ENCODE peak calls at places on chromosomes 6 and 20, in six cellular contexts. U is lower leg skin, Y is breast epithelium, L is spleen, T is tibial nerve, V is sigmoid colon. Q is an unnamed sample.
A peak's percentile ranks its signal among the peaks of the same experiment; 100 is the strongest.

GRCh38 chr20:18428490-18429173 is 38.2 kb downstream of the DZANK1 start:
- DNase-seq in U (no peak), Y (no peak), L (no peak), T (peak; percentile 8), V (no peak), Q (no peak)

GRCh38 chr6:136129365-136129764 is 120.7 kb downstream of the MTFR2 start:
- DNase-seq in U (no peak), Y (no peak), L (no peak), T (no peak), V (no peak), Q (no peak)

GRCh38 chr6:154921482-154921881 is 73.6 kb upstream of the TIAM2 start:
- DNase-seq in U (peak; percentile 46), Y (no peak), L (no peak), T (no peak), V (peak; percentile 44), Q (no peak)

GRCh38 chr6:83976037-83976755 is 57.4 kb upstream of the MRAP2 start:
- DNase-seq in U (no peak), Y (no peak), L (no peak), T (no peak), V (no peak), Q (no peak)

GRCh38 chr6:108689279-108690161 is 128.8 kb downstream of the FOXO3 start:
- DNase-seq in U (peak; percentile 92), Y (peak; percentile 86), L (no peak), T (peak; percentile 81), V (peak; percentile 95), Q (peak; percentile 71)

GRCh38 chr6:73513496-73513854 is 7.4 kb downstream of the EEF1A1 start:
- DNase-seq in U (no peak), Y (no peak), L (no peak), T (no peak), V (no peak), Q (no peak)

GRCh38 chr6:86192123-86192522 is 549.4 kb upstream of the SYNCRIP start:
- DNase-seq in U (no peak), Y (no peak), L (no peak), T (no peak), V (no peak), Q (peak; percentile 2)

GRCh38 chr20:19012671-19013070 is 199.1 kb downstream of the SCP2D1 start:
- DNase-seq in U (peak; percentile 81), Y (no peak), L (no peak), T (no peak), V (no peak), Q (no peak)

GRCh38 chr20:62135573-62136266 is 7.5 kb downstream of the PSMA7 start:
- DNase-seq in U (no peak), Y (no peak), L (no peak), T (no peak), V (no peak), Q (no peak)
- TF ChIP-seq POLR2A in U (no peak), Y (no peak), L (no peak), T (no peak), V (no peak), Q (no peak)

GRCh38 chr20:45834797-45835161 is 1.2 kb downstream of the SNX21 start:
- DNase-seq in U (no peak), Y (no peak), L (peak; percentile 72), T (no peak), V (peak; percentile 75), Q (no peak)

GRCh38 chr20:45835230-45836224 is 1.9 kb downstream of the SNX21 start:
- DNase-seq in U (peak; percentile 95), Y (no peak), L (peak; percentile 21), T (peak; percentile 49), V (peak; percentile 83), Q (peak; percentile 69)

GRCh38 chr20:45832619-45833018 is 980 bp upstream of the SNX21 start:
- DNase-seq in U (no peak), Y (no peak), L (no peak), T (no peak), V (no peak), Q (no peak)

GRCh38 chr20:45833883-45834796 is 541 bp downstream of the SNX21 start:
- DNase-seq in U (peak; percentile 96), Y (peak; percentile 67), L (peak; percentile 90), T (peak; percentile 61), V (peak; percentile 92), Q (peak; percentile 76)

GRCh38 chr20:45833030-45833882 is at the start of gene SNX21:
- DNase-seq in U (peak; percentile 95), Y (peak; percentile 77), L (peak; percentile 92), T (peak; percentile 90), V (peak; percentile 97), Q (peak; percentile 83)
- TF ChIP-seq POLR2A in U (no peak), Y (no peak), L (peak; percentile 44), T (no peak), V (peak; percentile 14), Q (peak; percentile 57)

DNA sequence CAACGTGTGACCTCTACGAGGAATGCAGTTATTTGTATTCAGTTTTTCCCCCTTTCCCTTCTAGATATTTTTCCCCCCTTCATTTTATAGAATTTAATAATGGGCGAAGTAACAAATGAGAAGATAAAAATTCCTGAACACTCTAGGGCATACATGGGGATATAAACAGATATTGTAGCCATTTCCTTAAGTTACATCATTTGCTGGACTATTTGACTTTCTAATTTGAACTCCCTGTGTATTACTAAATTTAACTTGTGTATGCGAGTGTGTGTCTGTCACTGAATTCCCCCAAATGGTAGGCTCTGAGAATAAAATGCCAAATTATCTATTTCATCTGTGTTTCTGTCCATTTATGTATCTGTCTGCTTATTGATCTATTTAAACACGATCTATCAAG is 99.0 kb upstream of the ZFP64 start:
- DNase-seq in U (no peak), Y (no peak), L (no peak), T (no peak), V (no peak), Q (no peak)
- TF ChIP-seq POLR2A in U (no peak), Y (no peak), L (no peak), T (no peak), V (no peak), Q (no peak)

GRCh38 chr6:10528170-10528981 is 7.2 kb downstream of the GCNT2 start:
- DNase-seq in U (peak; percentile 43), Y (no peak), L (no peak), T (no peak), V (no peak), Q (no peak)
- TF ChIP-seq POLR2A in U (no peak), Y (no peak), L (peak; percentile 51), T (no peak), V (peak; percentile 12), Q (no peak)

GRCh38 chr20:57351042-57351783 is at the start of gene RAE1:
- DNase-seq in U (peak; percentile 97), Y (peak; percentile 85), L (peak; percentile 96), T (peak; percentile 80), V (peak; percentile 95), Q (peak; percentile 88)
- TF ChIP-seq POLR2A in U (no peak), Y (no peak), L (no peak), T (no peak), V (peak; percentile 50), Q (peak; percentile 76)

GRCh38 chr6:151763938-151764680 is 43.4 kb upstream of the ESR1 start:
- DNase-seq in U (peak; percentile 96), Y (peak; percentile 96), L (peak; percentile 85), T (peak; percentile 91), V (peak; percentile 91), Q (peak; percentile 44)
- TF ChIP-seq POLR2A in U (no peak), Y (peak; percentile 52), L (no peak), T (no peak), V (no peak), Q (no peak)

GRCh38 chr6:131655951-131656350 is 18.8 kb downstream of the ENPP3 start:
- DNase-seq in U (no peak), Y (no peak), L (no peak), T (no peak), V (no peak), Q (no peak)

GRCh38 chr6:131651782-131652181 is 14.7 kb downstream of the ENPP3 start:
- DNase-seq in U (no peak), Y (no peak), L (no peak), T (no peak), V (no peak), Q (no peak)

GRCh38 chr6:131655387-131655786 is 18.3 kb downstream of the ENPP3 start:
- DNase-seq in U (no peak), Y (no peak), L (no peak), T (no peak), V (no peak), Q (no peak)

GRCh38 chr6:131654326-131654725 is 17.2 kb downstream of the ENPP3 start:
- DNase-seq in U (no peak), Y (no peak), L (no peak), T (no peak), V (no peak), Q (no peak)

GRCh38 chr6:131652472-131652871 is 15.4 kb downstream of the ENPP3 start:
- DNase-seq in U (no peak), Y (no peak), L (no peak), T (no peak), V (no peak), Q (no peak)
- TF ChIP-seq POLR2A in U (no peak), Y (no peak), L (no peak), T (no peak), V (no peak), Q (no peak)

GRCh38 chr6:32107447-32107846 is 1.7 kb downstream of the TNXB start:
- DNase-seq in U (no peak), Y (no peak), L (no peak), T (no peak), V (no peak), Q (no peak)
- TF ChIP-seq POLR2A in U (no peak), Y (no peak), L (no peak), T (no peak), V (no peak), Q (no peak)

DNA sequence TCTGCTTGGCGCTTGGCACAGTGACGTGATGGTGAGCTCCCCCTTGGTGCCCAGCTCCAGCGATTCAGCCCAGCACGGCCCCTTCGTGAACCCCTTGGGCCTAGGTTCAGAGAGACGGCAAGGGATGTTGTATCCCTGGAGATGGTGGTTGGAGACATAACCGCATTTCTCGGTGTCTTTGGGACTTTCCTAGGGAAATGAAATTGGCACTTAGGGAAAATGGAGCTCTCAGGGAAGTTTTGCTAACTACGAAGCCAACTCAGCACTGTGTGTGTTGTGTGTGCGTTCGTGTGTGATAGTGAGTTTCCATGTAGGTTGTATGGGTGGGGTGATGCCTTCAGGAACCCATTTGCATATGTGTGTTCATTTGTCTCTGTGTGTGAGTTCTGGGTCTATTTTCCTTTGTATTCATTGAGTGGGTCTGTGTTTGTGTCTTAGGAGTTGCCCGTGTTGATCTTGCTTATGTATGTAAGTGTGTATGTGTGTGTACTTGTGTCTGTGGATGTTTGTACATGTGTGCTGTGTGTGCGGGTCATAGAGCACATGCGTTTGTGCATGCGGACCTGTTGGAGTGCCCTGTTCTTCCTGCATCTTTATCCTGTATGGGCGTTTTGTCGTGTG is 46.4 kb downstream of the HNF4A start:
- DNase-seq in U (no peak), Y (no peak), L (peak; percentile 49), T (no peak), V (no peak), Q (no peak)
- TF ChIP-seq POLR2A in U (no peak), Y (no peak), L (no peak), T (no peak), V (no peak), Q (no peak)

DNA sequence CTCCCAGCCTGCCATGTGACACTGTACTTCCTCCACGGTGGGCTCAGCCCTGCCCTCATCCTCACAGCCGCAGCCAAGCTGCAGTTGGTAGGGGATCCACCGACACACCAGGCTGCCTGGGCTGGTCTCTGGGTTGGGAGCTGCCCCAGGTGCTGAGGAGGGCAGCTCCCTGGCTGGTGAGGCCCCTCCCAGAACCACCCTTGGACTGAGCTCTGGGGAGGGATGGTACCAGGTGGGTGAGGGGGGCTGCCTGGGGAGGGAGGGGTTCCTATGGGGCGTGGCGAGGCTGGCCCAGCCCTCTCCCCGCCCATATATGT is 183 bp upstream of the TNFRSF6B start:
- DNase-seq in U (peak; percentile 88), Y (no peak), L (peak; percentile 88), T (no peak), V (peak; percentile 66), Q (peak; percentile 42)
- TF ChIP-seq POLR2A in U (no peak), Y (no peak), L (no peak), T (no peak), V (no peak), Q (no peak)

Q was measured in H54.